ENCODE peak calls at places on chromosomes 13 and 19, in five cellular contexts. B, U, G, F and R are unnamed samples.

GRCh38 chr19:2168619-2169424 is 5.1 kb downstream of the DOT1L start:
- DNase-seq in F (no peak), B (peak), U (no peak), G (peak), R (no peak)

GRCh38 chr13:38394777-38395504 is 45.3 kb downstream of the UFM1 start:
- DNase-seq in U (no peak), B (no peak), G (no peak), F (no peak), R (no peak)

GRCh38 chr13:33761744-33762143 is 56.2 kb upstream of the RFC3 start:
- DNase-seq in F (no peak), B (no peak), G (peak), U (no peak), R (no peak)

GRCh38 chr13:70391678-70392077 is 283.4 kb upstream of the KLHL1 start:
- DNase-seq in U (no peak), F (peak), G (peak), B (no peak), R (no peak)

GRCh38 chr19:8552810-8553209 is 24.4 kb downstream of the MYO1F start:
- DNase-seq in U (no peak), B (no peak), G (no peak), F (no peak), R (peak)

GRCh38 chr13:67351915-67352314 is 121.8 kb upstream of the PCDH9 start:
- DNase-seq in B (no peak), F (no peak), G (no peak), U (no peak), R (no peak)

GRCh38 chr13:112510002-112510780 is 77.8 kb downstream of the TUBGCP3 start:
- DNase-seq in F (peak), G (peak), U (peak), B (no peak), R (peak)

GRCh38 chr13:60572003-60572792 is 175.2 kb downstream of the TDRD3 start:
- DNase-seq in F (peak), G (no peak), B (no peak), U (no peak), R (no peak)

GRCh38 chr13:81048026-81048461 is 707.1 kb upstream of the SPRY2 start:
- DNase-seq in B (no peak), G (peak), U (peak), F (no peak), R (no peak)

GRCh38 chr19:35902870-35903475 is 644 bp downstream of the HCST start:
- DNase-seq in B (no peak), G (no peak), U (no peak), F (no peak), R (no peak)

GRCh38 chr13:52851153-52851962 is 2.9 kb upstream of the PCDH8 start:
- DNase-seq in G (peak), F (peak), U (peak), B (no peak), R (peak)

GRCh38 chr19:50638576-50638975 is 1.1 kb downstream of the SYT3 start:
- DNase-seq in U (no peak), B (no peak), G (no peak), F (no peak), R (no peak)

GRCh38 chr19:5542665-5543064 is 25.1 kb downstream of the TINCR start:
- DNase-seq in F (peak), B (no peak), G (no peak), U (no peak), R (no peak)

GRCh38 chr13:99269627-99270252 is 11.6 kb upstream of the GPR18 start:
- DNase-seq in G (peak), U (peak), F (peak), B (no peak), R (peak)

GRCh38 chr13:42364613-42365000 is 92.7 kb downstream of the AKAP11 start:
- DNase-seq in F (no peak), U (no peak), B (no peak), G (no peak), R (no peak)

GRCh38 chr19:47124937-47125668 is 5.5 kb upstream of the SAE1 start:
- DNase-seq in G (peak), U (peak), F (peak), B (no peak), R (peak)

GRCh38 chr13:66139701-66140100 is 1090.4 kb downstream of the PCDH9 start:
- DNase-seq in F (no peak), U (no peak), G (no peak), B (no peak), R (no peak)

GRCh38 chr13:83798731-83799130 is 83.5 kb downstream of the SLITRK1 start:
- DNase-seq in U (no peak), G (no peak), B (no peak), F (no peak), R (no peak)

GRCh38 chr19:34274827-34275625 is 20.7 kb downstream of the GARRE1 start:
- DNase-seq in B (no peak), G (no peak), F (no peak), U (no peak), R (no peak)

GRCh38 chr13:95779522-95779921 is 102.6 kb downstream of the DNAJC3 start:
- DNase-seq in B (no peak), U (no peak), G (no peak), F (no peak), R (no peak)

GRCh38 chr19:5585461-5586299 is 17.9 kb upstream of the TINCR start:
- DNase-seq in G (no peak), B (no peak), F (no peak), U (no peak), R (no peak)

GRCh38 chr13:112684041-112684440 is 5.8 kb upstream of the ATP11A start:
- DNase-seq in G (no peak), F (no peak), B (no peak), U (no peak), R (no peak)

GRCh38 chr19:33492090-33492489 is 29.5 kb downstream of the PEPD start:
- DNase-seq in U (no peak), F (no peak), G (no peak), B (no peak), R (no peak)

GRCh38 chr13:111658150-111659100 is 338.0 kb downstream of the TEX29 start:
- DNase-seq in F (no peak), B (no peak), G (peak), U (no peak), R (no peak)

GRCh38 chr13:21069561-21070004 is 8.2 kb upstream of the LATS2 start:
- DNase-seq in G (no peak), B (no peak), F (no peak), U (no peak), R (no peak)

GRCh38 chr13:91212229-91212628 is 135.3 kb upstream of the MIR17HG start:
- DNase-seq in F (no peak), U (peak), B (no peak), G (no peak), R (no peak)

GRCh38 chr13:98576215-98576945 is 527 bp downstream of the STK24 start:
- DNase-seq in G (peak), B (no peak), F (peak), U (peak), R (peak)

GRCh38 chr19:15173746-15174404 is 26.9 kb downstream of the NOTCH3 start:
- DNase-seq in G (no peak), F (no peak), B (no peak), U (peak), R (peak)

GRCh38 chr13:37906880-37907279 is 37.3 kb upstream of the TRPC4 start:
- DNase-seq in G (no peak), B (no peak), F (no peak), U (no peak), R (no peak)